ENCODE peak calls at places on chromosomes 13 and 19, in eight cellular contexts. B, N, X, M, Y, R, F and S are unnamed samples.

GRCh38 chr19:19053508-19054314 is 10.1 kb upstream of the SLC25A42 start:
- DNase-seq in F (peak; percentile 57), Y (peak; percentile 78), B (peak; percentile 70), M (peak; percentile 89), X (peak; percentile 82), R (peak; percentile 53), N (peak; percentile 77), S (no peak)

GRCh38 chr13:43230989-43231388 is 207.6 kb downstream of the DNAJC15 start:
- DNase-seq in N (no peak), B (no peak), M (no peak), R (no peak), F (no peak), X (no peak), Y (no peak), S (peak; percentile 50)

GRCh38 chr13:32164622-32165268 is 133.2 kb downstream of the FRY start:
- DNase-seq in B (no peak), Y (no peak), F (peak; percentile 75), R (peak; percentile 51), X (peak; percentile 46), N (no peak), M (peak; percentile 95), S (no peak)

GRCh38 chr19:55339225-55340143 is at the start of gene KMT5C:
- DNase-seq in M (peak; percentile 100), R (peak; percentile 100), F (peak; percentile 100), N (peak; percentile 100), X (peak; percentile 97), Y (peak; percentile 100), B (peak; percentile 100), S (peak; percentile 100)

GRCh38 chr19:1947651-1948209 is 6.8 kb downstream of the CSNK1G2 start:
- DNase-seq in R (no peak), Y (peak; percentile 83), X (no peak), B (no peak), N (no peak), F (no peak), M (peak; percentile 62), S (no peak)

GRCh38 chr19:23758187-23759074 is at the start of gene ZNF681:
- DNase-seq in X (peak; percentile 85), R (peak; percentile 18), N (peak; percentile 91), F (no peak), M (peak; percentile 97), B (peak; percentile 87), Y (peak; percentile 82), S (peak; percentile 97)

GRCh38 chr19:34851277-34851804 is 75.4 kb upstream of the ZNF30 start:
- DNase-seq in M (peak; percentile 73), F (peak; percentile 18), N (no peak), B (no peak), Y (no peak), X (no peak), R (no peak), S (no peak)

GRCh38 chr19:37953125-37953524 is 46.1 kb downstream of the SIPA1L3 start:
- DNase-seq in Y (no peak), N (no peak), X (no peak), M (no peak), F (no peak), R (no peak), B (no peak), S (no peak)

GRCh38 chr13:27541386-27541785 is 78.9 kb downstream of the LNX2 start:
- DNase-seq in B (no peak), X (no peak), N (no peak), Y (no peak), F (no peak), R (no peak), M (no peak), S (no peak)

GRCh38 chr19:38735257-38735686 is 9.0 kb downstream of the CAPN12 start:
- DNase-seq in B (peak; percentile 52), M (peak; percentile 84), X (peak; percentile 81), N (peak; percentile 73), R (no peak), Y (peak; percentile 77), F (no peak), S (no peak)

GRCh38 chr13:41458939-41459753 is 1.8 kb downstream of the RGCC start:
- DNase-seq in X (peak; percentile 32), B (peak; percentile 46), M (peak; percentile 70), Y (no peak), R (peak; percentile 63), N (peak; percentile 65), F (peak; percentile 28), S (no peak)

GRCh38 chr19:2808129-2808941 is 11.3 kb upstream of the ZNF554 start:
- DNase-seq in Y (peak; percentile 83), N (no peak), F (no peak), R (no peak), M (no peak), B (no peak), X (peak; percentile 9), S (no peak)

GRCh38 chr13:60590775-60591174 is 193.8 kb downstream of the TDRD3 start:
- DNase-seq in R (no peak), B (no peak), F (no peak), Y (no peak), X (no peak), N (no peak), M (no peak), S (no peak)

GRCh38 chr13:43411741-43412140 is 375.0 kb downstream of the ENOX1 start:
- DNase-seq in N (peak; percentile 19), Y (no peak), M (no peak), B (no peak), R (no peak), F (no peak), X (no peak), S (no peak)

GRCh38 chr19:4969292-4969771 is 419 bp downstream of the KDM4B start:
- DNase-seq in X (no peak), F (no peak), N (no peak), M (no peak), Y (no peak), B (no peak), R (no peak), S (no peak)

GRCh38 chr19:31111741-31112140 is 237.5 kb downstream of the TSHZ3 start:
- DNase-seq in M (no peak), X (no peak), Y (no peak), N (no peak), F (no peak), R (no peak), B (no peak), S (no peak)

GRCh38 chr13:20185657-20186056 is 7.1 kb downstream of the GJB2 start:
- DNase-seq in X (no peak), R (no peak), Y (no peak), M (no peak), F (no peak), B (no peak), N (no peak), S (no peak)

GRCh38 chr19:15072930-15073647 is 8.9 kb upstream of the OR1I1 start:
- DNase-seq in R (no peak), M (peak; percentile 59), F (no peak), Y (no peak), X (no peak), N (no peak), B (no peak), S (no peak)

GRCh38 chr13:37194428-37194861 is 89.0 kb upstream of the CSNK1A1L start:
- DNase-seq in B (no peak), R (peak; percentile 71), F (no peak), X (no peak), Y (no peak), M (no peak), N (no peak), S (no peak)

GRCh38 chr13:23876265-23876664 is 12.9 kb downstream of the MIPEP start:
- DNase-seq in R (no peak), B (no peak), X (peak; percentile 36), N (peak; percentile 24), Y (no peak), M (peak; percentile 46), F (no peak), S (no peak)

GRCh38 chr13:67075239-67075638 is 154.9 kb downstream of the PCDH9 start:
- DNase-seq in F (no peak), M (no peak), B (no peak), X (no peak), N (no peak), R (peak; percentile 21), Y (no peak), S (no peak)

GRCh38 chr13:42574011-42574410 is at the start of gene TNFSF11:
- DNase-seq in M (peak; percentile 90), Y (peak; percentile 86), N (no peak), B (no peak), F (no peak), R (no peak), X (peak; percentile 29), S (no peak)

GRCh38 chr19:21115430-21115829 is 26.4 kb upstream of the ZNF431 start:
- DNase-seq in N (no peak), M (no peak), F (no peak), R (no peak), B (no peak), Y (no peak), X (no peak), S (no peak)
- TF ChIP-seq POLR2AphosphoS5 in N (no peak), M (no peak), F (no peak), R (no peak), B (no peak), Y (no peak), X (no peak), S (no peak)

DNA sequence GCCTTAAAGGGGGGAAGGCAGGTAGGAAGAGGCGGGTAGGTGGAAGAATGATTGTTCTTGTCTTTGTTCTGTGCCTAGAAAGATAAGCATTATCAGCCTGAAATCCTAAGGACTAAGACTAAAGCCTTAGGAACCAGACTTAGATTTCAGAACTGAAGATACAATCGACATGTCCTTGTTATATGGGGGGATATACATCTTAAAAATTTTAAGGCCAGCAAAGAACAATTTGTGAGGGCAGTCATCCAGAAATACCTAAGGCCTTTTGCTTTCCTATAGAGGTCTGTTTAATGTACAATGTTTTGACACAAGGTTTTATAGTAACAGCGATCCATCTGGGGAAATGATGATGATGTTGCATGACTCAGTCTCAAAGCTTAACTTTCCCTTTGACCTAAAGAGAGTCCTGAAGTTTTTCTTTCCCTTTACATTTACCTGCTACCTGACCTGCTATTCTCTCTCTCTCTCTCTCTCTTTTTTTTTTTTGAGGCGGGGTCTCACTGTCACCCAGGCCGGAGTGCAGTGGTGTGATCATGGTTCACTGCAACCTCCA is 20.2 kb upstream of the CEACAM6 start:
- DNase-seq in X (no peak), R (no peak), B (no peak), F (no peak), M (no peak), N (no peak), Y (no peak), S (no peak)
- H3K4me1 ChIP-seq in X (no peaks in the 10 kb centered on the region), R (no peaks in the 10 kb centered on the region), B (no peaks in the 10 kb centered on the region), F (no peaks in the 10 kb centered on the region), M (no peaks in the 10 kb centered on the region), N (no peaks in the 10 kb centered on the region), Y (peaks cover 6% of the 10 kb centered on the region), S (no peaks in the 10 kb centered on the region)

GRCh38 chr19:12527034-12527836 is 24.0 kb downstream of the ZNF564 start:
- DNase-seq in R (peak; percentile 26), M (peak; percentile 69), Y (no peak), F (no peak), X (no peak), B (no peak), N (no peak), S (no peak)

GRCh38 chr19:12526542-12526941 is 24.7 kb downstream of the ZNF564 start:
- DNase-seq in M (no peak), Y (no peak), N (no peak), F (no peak), X (no peak), B (no peak), R (no peak), S (no peak)

GRCh38 chr19:12521996-12522395 is 29.3 kb downstream of the ZNF564 start:
- DNase-seq in M (peak; percentile 74), B (no peak), Y (no peak), R (no peak), N (no peak), X (no peak), F (no peak), S (no peak)
- TF ChIP-seq CTCF in M (peak; percentile 66), B (no peak), Y (no peak), R (peak; percentile 12), N (no peak), X (no peak), F (peak; percentile 17), S (peak; percentile 37)

GRCh38 chr13:98279473-98280175 is 102.6 kb upstream of the RNF113B start:
- DNase-seq in N (no peak), Y (no peak), R (peak; percentile 12), F (no peak), M (no peak), X (peak; percentile 33), B (no peak), S (no peak)
- TF ChIP-seq POLR2AphosphoS5 in N (no peak), Y (no peak), R (no peak), F (no peak), M (no peak), X (no peak), B (no peak), S (no peak)